ENCODE peak calls at places on chromosomes 6 and 20, in ten cellular contexts. C is CD8-positive, alpha-beta memory T cell; I is neural progenitor cell; B is A673; W is lower lobe of right lung; D is adrenal gland; U is heart left ventricle; G is ovary; Q is uterus; T is tibial artery. L is an unnamed sample.

GRCh38 chr6:143803769-143804540 is 39.2 kb upstream of the LTV1 start:
- DNase-seq in W (no peak), U (no peak), C (no peak), B (no peak), D (no peak), Q (no peak), G (no peak), T (no peak), I (no peak), L (no peak)

GRCh38 chr20:17610566-17611289 is 40.9 kb downstream of the DSTN start:
- DNase-seq in G (no peak), I (no peak), C (peak; percentile 72), W (peak; percentile 56), U (peak; percentile 69), T (peak; percentile 23), D (peak; percentile 58), B (no peak), Q (no peak), L (peak; percentile 70)

GRCh38 chr6:130362128-130362527 is 3.7 kb upstream of the TMEM200A start:
- DNase-seq in B (no peak), Q (no peak), W (no peak), U (no peak), D (no peak), I (peak; percentile 63), G (no peak), T (no peak), C (no peak), L (no peak)

GRCh38 chr20:17374086-17374485 is 147.2 kb downstream of the PCSK2 start:
- DNase-seq in Q (no peak), D (no peak), C (no peak), I (no peak), G (no peak), B (no peak), T (no peak), W (no peak), U (no peak), L (no peak)

GRCh38 chr20:40960521-40960956 is 68.1 kb upstream of the TOP1 start:
- DNase-seq in C (no peak), W (no peak), D (peak; percentile 42), I (no peak), G (no peak), T (no peak), Q (peak; percentile 31), B (no peak), U (no peak), L (no peak)

GRCh38 chr20:41632896-41633295 is 14.7 kb upstream of the CHD6 start:
- DNase-seq in I (no peak), T (no peak), C (no peak), U (no peak), W (no peak), D (no peak), G (no peak), Q (no peak), B (no peak), L (no peak)

GRCh38 chr6:24766685-24767462 is 7.9 kb upstream of the GMNN start:
- DNase-seq in U (no peak), W (no peak), C (peak; percentile 40), Q (no peak), G (no peak), D (no peak), B (peak; percentile 42), I (no peak), T (no peak), L (no peak)

GRCh38 chr6:44452725-44453124 is 65.2 kb downstream of the CDC5L start:
- DNase-seq in D (no peak), B (no peak), W (no peak), U (no peak), C (no peak), G (no peak), T (no peak), I (no peak), Q (no peak), L (no peak)

DNA sequence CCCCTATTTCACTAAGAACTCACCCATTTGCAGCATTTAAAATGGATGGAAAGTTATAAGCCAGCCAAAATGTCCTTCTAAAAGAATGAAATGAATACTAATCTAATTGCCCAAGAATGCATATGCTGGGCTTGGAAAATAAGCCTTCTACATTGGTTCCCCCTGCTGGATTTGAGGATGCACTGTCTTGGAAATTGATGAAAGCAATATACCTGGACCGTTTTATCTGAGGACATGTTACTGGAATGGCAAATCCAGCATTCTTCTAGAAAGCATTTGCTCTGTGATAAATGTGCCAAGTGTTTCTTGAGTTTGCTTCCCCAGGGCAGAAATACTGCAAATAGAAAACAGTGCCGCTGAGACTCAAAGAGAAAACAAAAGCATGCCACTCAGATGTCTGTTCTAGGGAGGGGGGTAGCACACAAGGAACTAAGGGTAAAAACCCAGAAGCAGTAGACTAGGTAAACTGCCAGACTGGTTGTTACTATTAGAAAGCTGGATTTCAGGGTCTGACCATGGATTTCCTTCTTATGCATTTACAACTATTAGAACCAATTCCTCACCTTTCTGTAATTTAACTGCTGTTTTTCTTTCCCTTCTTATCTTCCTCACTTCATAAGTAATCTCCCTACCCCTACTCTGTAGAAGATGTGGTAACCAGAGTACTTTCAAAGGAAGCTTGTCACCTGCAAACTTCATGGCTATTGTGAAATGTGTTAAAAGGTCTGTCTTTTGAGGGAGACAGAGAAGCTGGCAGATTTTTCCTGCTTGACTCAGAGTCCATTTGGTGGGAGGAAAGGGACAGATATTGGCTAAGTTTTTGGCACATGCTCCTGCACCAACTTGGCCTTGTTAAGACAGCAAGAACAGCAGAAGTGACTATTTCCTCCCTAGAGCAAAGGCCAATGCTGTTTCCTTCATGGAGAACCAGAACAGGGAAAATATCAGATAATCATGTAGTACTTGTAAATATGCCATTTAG is 642.6 kb downstream of the KIF16B start:
- DNase-seq in C (no peak), U (no peak), D (peak; percentile 64), T (no peak), W (no peak), I (peak; percentile 47), G (no peak), Q (no peak), B (no peak), L (no peak)
- H3K36me3 ChIP-seq in C (no peaks in the 10 kb centered on the region), U (no peaks in the 10 kb centered on the region), D (no peaks in the 10 kb centered on the region), T (no peaks in the 10 kb centered on the region), W (no peaks in the 10 kb centered on the region), I (no peaks in the 10 kb centered on the region), G (no peaks in the 10 kb centered on the region), Q (no peaks in the 10 kb centered on the region), B (no peaks in the 10 kb centered on the region), L (no peaks in the 10 kb centered on the region)

GRCh38 chr6:29009358-29009757 is 4.2 kb upstream of the ZNF311 start:
- DNase-seq in T (no peak), Q (no peak), G (no peak), D (no peak), I (no peak), W (no peak), U (no peak), B (no peak), C (no peak), L (no peak)

GRCh38 chr6:29008089-29008488 is 3.0 kb upstream of the ZNF311 start:
- DNase-seq in T (no peak), I (no peak), G (no peak), D (no peak), B (no peak), U (no peak), C (no peak), Q (no peak), W (no peak), L (no peak)

GRCh38 chr6:29016559-29017427 is 11.7 kb upstream of the ZNF311 start:
- DNase-seq in T (peak; percentile 86), G (peak; percentile 82), U (peak; percentile 83), W (peak; percentile 81), I (peak; percentile 87), Q (peak; percentile 79), C (peak; percentile 77), B (peak; percentile 84), D (peak; percentile 92), L (peak; percentile 88)

GRCh38 chr6:29014729-29015608 is 9.9 kb upstream of the ZNF311 start:
- DNase-seq in W (no peak), Q (no peak), D (no peak), U (no peak), I (no peak), B (no peak), C (peak; percentile 26), G (no peak), T (no peak), L (no peak)

DNA sequence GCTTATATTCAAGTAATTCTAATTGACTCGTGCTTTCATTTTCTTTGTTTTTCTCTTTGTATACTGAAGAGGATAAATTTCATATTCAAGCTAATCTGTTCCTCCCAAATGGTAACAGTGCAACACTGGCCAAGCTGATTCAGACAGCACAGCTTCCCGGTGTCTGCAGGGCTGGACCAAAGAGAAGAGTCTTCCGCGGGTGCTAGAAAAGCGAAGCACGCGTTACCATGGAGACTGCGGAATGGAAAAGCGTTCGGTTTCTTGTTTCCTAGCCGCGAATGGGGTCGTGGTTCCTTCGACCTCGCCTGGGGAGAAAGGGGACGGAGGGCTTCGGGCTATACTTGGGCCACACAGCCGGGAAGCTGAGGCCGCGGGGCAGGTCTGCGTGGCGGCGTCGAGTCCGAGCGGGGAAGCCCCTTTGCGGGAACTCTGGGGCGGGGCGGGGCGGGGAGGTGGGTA is 6.2 kb upstream of the ZNF311 start:
- DNase-seq in U (no peak), T (peak; percentile 28), I (peak; percentile 93), W (no peak), C (peak; percentile 63), G (peak; percentile 63), D (peak; percentile 66), B (peak; percentile 70), Q (peak; percentile 36), L (no peak)
- H3K4me3 ChIP-seq in U (peak overlapping the region; percentile 53), T (peak overlapping the region; percentile 51), I (peak overlapping the region; percentile 49), W (peak overlapping the region; percentile 48), C (peak overlapping the region; percentile 54), G (peak overlapping the region; percentile 38), D (no peak overlapping the region), B (peak overlapping the region; percentile 48), Q (peak overlapping the region; percentile 52), L (peak overlapping the region; percentile 45)

DNA sequence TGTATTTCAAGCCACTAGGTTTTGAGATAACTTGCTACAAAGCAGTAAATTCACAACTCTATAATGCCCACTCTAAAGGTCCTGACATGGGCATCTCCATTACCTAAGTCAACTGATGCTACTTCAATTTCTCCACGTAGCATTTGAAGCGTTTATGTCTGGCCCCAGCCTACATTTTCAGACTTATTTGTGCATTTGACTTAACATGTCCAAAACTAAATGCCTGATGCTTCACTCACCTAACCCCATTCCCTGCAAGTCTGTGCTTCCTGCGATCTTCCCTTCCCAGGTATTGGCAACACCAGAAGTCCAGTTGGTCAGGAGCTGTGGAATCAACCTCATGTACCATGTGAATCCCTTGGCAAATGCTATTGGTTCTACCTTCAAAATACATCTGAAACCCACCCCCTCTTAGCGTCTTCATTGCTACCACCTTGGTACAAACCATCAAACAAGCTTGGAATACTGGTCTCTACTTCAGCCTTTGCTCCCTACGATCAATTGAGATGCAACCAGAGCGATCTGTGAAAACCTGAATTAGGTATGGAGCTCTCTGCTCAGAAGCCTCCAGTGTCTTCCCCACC is 12.8 kb upstream of the ZNFX1 start:
- DNase-seq in Q (no peak), I (no peak), T (no peak), G (no peak), D (peak; percentile 14), C (no peak), B (no peak), W (no peak), U (no peak), L (no peak)
- H3K36me3 ChIP-seq in Q (no peaks in the 10 kb centered on the region), I (peaks cover 19% of the 10 kb centered on the region), T (peaks cover 81% of the 10 kb centered on the region), G (no peaks in the 10 kb centered on the region), D (peaks cover 55% of the 10 kb centered on the region), C (peaks cover 45% of the 10 kb centered on the region), B (peaks cover 64% of the 10 kb centered on the region), W (peaks cover 68% of the 10 kb centered on the region), U (peaks cover 64% of the 10 kb centered on the region), L (peaks cover 62% of the 10 kb centered on the region)

DNA sequence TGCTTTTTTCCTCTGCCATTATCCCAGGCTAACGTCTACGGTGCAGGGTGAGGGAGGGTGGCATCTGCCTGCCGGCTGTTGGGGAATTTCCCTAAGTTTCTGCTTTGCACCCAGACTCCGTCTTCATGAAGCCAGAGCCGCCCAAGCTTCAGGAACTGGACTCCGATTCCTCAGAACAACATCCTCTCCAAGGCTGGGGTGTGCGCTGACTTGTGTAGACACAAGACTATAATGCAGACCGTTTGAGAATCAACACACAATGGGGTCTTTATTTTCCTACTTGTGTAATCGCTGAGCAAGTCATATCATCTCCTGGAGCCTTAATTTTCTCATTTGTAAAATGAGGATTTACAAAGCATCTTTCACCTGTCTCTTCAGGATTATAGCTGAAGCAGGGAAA is 160.5 kb upstream of the AGPAT4 start:
- DNase-seq in Q (no peak), W (no peak), D (no peak), C (no peak), G (no peak), T (no peak), I (no peak), B (no peak), U (no peak), L (no peak)
- H3K4me3 ChIP-seq in Q (no peak overlapping the region), W (no peak overlapping the region), D (no peak overlapping the region), C (no peak overlapping the region), G (no peak overlapping the region), T (peak overlapping the region; percentile 14), I (no peak overlapping the region), B (no peak overlapping the region), U (peak overlapping the region; percentile 22), L (no peak overlapping the region)